ENCODE peak calls at places on chromosomes 3 and 15, in seven cellular contexts. C, U, G, I, N, B and O are unnamed samples.

GRCh38 chr15:79903626-79904025 is 6.8 kb upstream of the MTHFS start:
- DNase-seq in G (no peak), B (no peak), C (no peak), N (no peak), U (no peak), I (no peak), O (no peak)

GRCh38 chr15:82100116-82100795 is 54.4 kb upstream of the MEX3B start:
- DNase-seq in G (no peak), B (no peak), U (no peak), N (peak; percentile 5), I (peak; percentile 53), C (no peak), O (peak; percentile 21)

GRCh38 chr3:131526801-131527347 is 24.1 kb upstream of the MRPL3 start:
- DNase-seq in C (peak; percentile 95), U (peak; percentile 11), I (peak; percentile 19), B (no peak), G (peak; percentile 57), N (peak; percentile 42), O (peak; percentile 87)

GRCh38 chr3:66693461-66693912 is 192.7 kb upstream of the LRIG1 start:
- DNase-seq in G (no peak), B (no peak), N (no peak), I (peak; percentile 43), U (no peak), C (no peak), O (no peak)

GRCh38 chr3:75176886-75177285 is 487.2 kb upstream of the FRG2C start:
- DNase-seq in I (no peak), N (no peak), B (no peak), G (no peak), U (no peak), C (no peak), O (peak; percentile 3)

GRCh38 chr3:12884104-12884742 is 42.9 kb upstream of the RPL32 start:
- DNase-seq in U (no peak), C (no peak), B (no peak), N (no peak), G (no peak), I (peak; percentile 15), O (no peak)

GRCh38 chr15:66733976-66734375 is 31.9 kb downstream of the SMAD6 start:
- DNase-seq in N (no peak), C (no peak), I (no peak), G (peak; percentile 23), U (no peak), B (no peak), O (no peak)

GRCh38 chr3:44482721-44483120 is 5.3 kb upstream of the ZNF445 start:
- DNase-seq in G (peak; percentile 86), N (no peak), U (no peak), C (no peak), B (no peak), I (no peak), O (no peak)

GRCh38 chr15:57526076-57526475 is 65.6 kb upstream of the MYZAP start:
- DNase-seq in B (no peak), C (no peak), G (no peak), I (peak; percentile 13), U (no peak), N (no peak), O (no peak)

GRCh38 chr3:66121288-66121687 is 82.6 kb upstream of the MAGI1 start:
- DNase-seq in N (no peak), I (peak; percentile 88), G (no peak), C (no peak), B (no peak), U (peak; percentile 67), O (no peak)

GRCh38 chr15:90002428-90002844 is 1.3 kb downstream of the ZNF710 start:
- DNase-seq in B (no peak), C (peak; percentile 61), U (peak; percentile 66), I (peak; percentile 46), N (no peak), G (peak; percentile 38), O (peak; percentile 60)

GRCh38 chr15:77030042-77030927 is 35.4 kb downstream of the PSTPIP1 start:
- DNase-seq in G (no peak), I (no peak), U (no peak), N (no peak), C (peak; percentile 50), B (no peak), O (no peak)

GRCh38 chr3:194080473-194080872 is 55.5 kb upstream of the HES1 start:
- DNase-seq in N (no peak), G (no peak), U (no peak), B (no peak), I (no peak), C (no peak), O (no peak)

GRCh38 chr3:51675201-51675611 is 4.2 kb downstream of the TEX264 start:
- DNase-seq in N (no peak), B (no peak), I (peak; percentile 60), U (no peak), G (no peak), C (no peak), O (no peak)

GRCh38 chr3:22734207-22734606 is 468.9 kb upstream of the UBE2E2 start:
- DNase-seq in U (no peak), B (no peak), I (no peak), C (no peak), N (no peak), G (no peak), O (peak; percentile 80)

GRCh38 chr15:88378259-88378658 is 88.9 kb downstream of the MRPL46 start:
- DNase-seq in I (peak; percentile 37), G (peak; percentile 95), B (no peak), C (no peak), U (no peak), N (no peak), O (no peak)

GRCh38 chr3:45547764-45548683 is 46.5 kb upstream of the LIMD1 start:
- DNase-seq in G (peak; percentile 21), B (no peak), I (no peak), C (no peak), U (no peak), N (no peak), O (no peak)

GRCh38 chr3:185316740-185317407 is 46.1 kb upstream of the MAP3K13 start:
- DNase-seq in I (peak; percentile 33), G (peak; percentile 53), C (no peak), N (no peak), B (no peak), U (no peak), O (no peak)

GRCh38 chr3:127668906-127669305 is 3.8 kb upstream of the ABTB1 start:
- DNase-seq in N (no peak), I (no peak), U (no peak), C (no peak), G (no peak), B (no peak), O (no peak)

GRCh38 chr3:29128004-29128403 is 152.9 kb upstream of the RBMS3 start:
- DNase-seq in I (peak; percentile 49), C (no peak), B (no peak), G (no peak), U (peak; percentile 31), N (no peak), O (no peak)

GRCh38 chr15:97177135-97177704 is 783.3 kb upstream of the ARRDC4 start:
- DNase-seq in G (no peak), I (no peak), B (no peak), C (peak; percentile 57), U (peak; percentile 32), N (no peak), O (peak; percentile 81)

GRCh38 chr3:79761441-79761840 is 6.4 kb downstream of the ROBO1 start:
- DNase-seq in B (no peak), G (no peak), N (no peak), I (no peak), C (no peak), U (no peak), O (no peak)

GRCh38 chr15:73305331-73306211 is 63.2 kb downstream of the HCN4 start:
- DNase-seq in B (peak; percentile 39), G (peak; percentile 75), U (peak; percentile 73), C (peak; percentile 74), I (peak; percentile 65), N (peak; percentile 63), O (peak; percentile 88)

GRCh38 chr3:40118031-40118610 is 191.4 kb upstream of the EIF1B start:
- DNase-seq in B (no peak), G (peak; percentile 86), U (no peak), N (no peak), C (no peak), I (no peak), O (no peak)
- H4K8ac ChIP-seq in B (no peak overlapping the region), G (no peak overlapping the region), U (no peak overlapping the region), N (no peak overlapping the region), C (no peak overlapping the region), I (no peak overlapping the region), O (no peak overlapping the region)

GRCh38 chr3:56986347-56986746 is 74.1 kb upstream of the SPATA12 start:
- DNase-seq in B (no peak), U (no peak), G (no peak), I (no peak), C (no peak), N (no peak), O (no peak)
- H3K4me1 ChIP-seq in B (peaks cover 12% of the 10 kb centered on the region), U (no peaks in the 10 kb centered on the region), G (no peaks in the 10 kb centered on the region), I (peaks cover 15% of the 10 kb centered on the region), C (no peaks in the 10 kb centered on the region), N (no peaks in the 10 kb centered on the region), O (no peaks in the 10 kb centered on the region)

GRCh38 chr15:48381861-48382260 is 50.6 kb downstream of the DUT start:
- DNase-seq in C (no peak), N (no peak), I (no peak), U (no peak), G (no peak), B (no peak), O (no peak)

GRCh38 chr15:48385031-48385430 is 53.8 kb downstream of the DUT start:
- DNase-seq in B (no peak), C (no peak), U (peak; percentile 15), G (no peak), I (peak; percentile 43), N (no peak), O (no peak)

GRCh38 chr15:48375767-48376166 is 44.5 kb downstream of the DUT start:
- DNase-seq in U (no peak), C (no peak), B (no peak), G (no peak), I (no peak), N (no peak), O (no peak)

GRCh38 chr15:48384616-48385015 is 53.4 kb downstream of the DUT start:
- DNase-seq in C (no peak), U (no peak), N (no peak), I (no peak), G (no peak), B (no peak), O (no peak)

GRCh38 chr15:48380183-48380582 is 49.0 kb downstream of the DUT start:
- DNase-seq in C (no peak), U (no peak), I (no peak), G (no peak), N (no peak), B (no peak), O (no peak)
- H4K8ac ChIP-seq in C (no peak overlapping the region), U (no peak overlapping the region), I (no peak overlapping the region), G (no peak overlapping the region), N (no peak overlapping the region), B (no peak overlapping the region), O (no peak overlapping the region)

DNA sequence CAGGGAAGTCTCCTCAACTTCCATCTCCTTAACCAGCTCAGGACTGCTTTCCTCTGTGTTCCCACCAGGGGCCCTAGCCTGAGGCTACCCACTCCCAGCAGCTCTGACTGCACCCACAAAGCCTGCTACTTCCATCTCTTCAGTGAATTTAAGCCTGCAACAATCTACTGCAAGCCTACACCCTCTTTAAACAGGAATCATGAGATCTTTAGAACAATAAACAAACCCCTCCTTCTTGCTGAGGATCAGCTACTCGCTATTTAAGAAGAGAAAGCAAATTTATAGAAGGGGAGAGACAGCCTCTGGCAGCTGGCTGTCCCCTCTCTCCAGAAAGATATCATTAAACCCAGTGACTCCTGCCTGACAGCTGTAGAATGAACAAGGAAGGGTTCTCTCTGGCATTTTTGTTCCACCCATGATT is 51.9 kb downstream of the ARHGAP31 start:
- DNase-seq in N (no peak), G (no peak), B (no peak), I (peak; percentile 75), C (no peak), U (peak; percentile 52), O (peak; percentile 33)
- H3K4me1 ChIP-seq in N (peaks cover 22% of the 10 kb centered on the region), G (peaks cover 28% of the 10 kb centered on the region), B (peaks cover 11% of the 10 kb centered on the region), I (peaks cover 18% of the 10 kb centered on the region), C (peaks cover 14% of the 10 kb centered on the region), U (peaks cover 3% of the 10 kb centered on the region), O (peaks cover 24% of the 10 kb centered on the region)